ENCODE peak calls at places on chromosomes 6 and 20, in six cellular contexts. G, F, I, L, N and W are unnamed samples.

GRCh38 chr6:121971886-121972285 is 427.6 kb upstream of the HSF2 start:
- DNase-seq in G (no peak), F (no peak), I (no peak), L (peak; percentile 19), N (no peak), W (no peak)

GRCh38 chr6:77657365-77657764 is 4.5 kb downstream of the MEI4 start:
- DNase-seq in G (no peak), F (no peak), I (no peak), L (no peak), N (no peak), W (no peak)

GRCh38 chr20:48657426-48658197 is 170.2 kb downstream of the PREX1 start:
- DNase-seq in G (peak; percentile 62), F (peak; percentile 85), I (no peak), L (peak; percentile 87), N (peak; percentile 63), W (peak; percentile 66)

GRCh38 chr20:3995067-3995748 is 20.1 kb downstream of the RNF24 start:
- DNase-seq in G (no peak), F (no peak), I (no peak), L (no peak), N (no peak), W (no peak)

GRCh38 chr20:55893031-55893430 is 112.3 kb downstream of the CBLN4 start:
- DNase-seq in G (no peak), F (no peak), I (no peak), L (no peak), N (no peak), W (no peak)

GRCh38 chr6:451336-451735 is 59.8 kb downstream of the IRF4 start:
- DNase-seq in G (no peak), F (no peak), I (no peak), L (no peak), N (no peak), W (no peak)

GRCh38 chr6:93886416-93886815 is 467.1 kb upstream of the EPHA7 start:
- DNase-seq in G (no peak), F (no peak), I (no peak), L (no peak), N (no peak), W (no peak)

GRCh38 chr6:91659881-91660280 is 1073.0 kb upstream of the MAP3K7 start:
- DNase-seq in G (no peak), F (no peak), I (no peak), L (no peak), N (no peak), W (no peak)

GRCh38 chr6:162750776-162751175 is 23.0 kb downstream of the PACRG start:
- DNase-seq in G (no peak), F (no peak), I (no peak), L (peak; percentile 6), N (no peak), W (no peak)

GRCh38 chr6:158639056-158639455 is 5.5 kb downstream of the DYNLT1 start:
- DNase-seq in G (no peak), F (no peak), I (no peak), L (no peak), N (no peak), W (no peak)

GRCh38 chr20:818001-818664 is 15.4 kb upstream of the FAM110A start:
- DNase-seq in G (no peak), F (no peak), I (no peak), L (no peak), N (no peak), W (no peak)

GRCh38 chr6:13404115-13404891 is 76.0 kb upstream of the TBC1D7 start:
- DNase-seq in G (no peak), F (no peak), I (no peak), L (no peak), N (no peak), W (no peak)

GRCh38 chr6:17912521-17912920 is 74.9 kb downstream of the KIF13A start:
- DNase-seq in G (no peak), F (no peak), I (no peak), L (no peak), N (no peak), W (no peak)

GRCh38 chr20:46353506-46354206 is 45.4 kb upstream of the CDH22 start:
- DNase-seq in G (no peak), F (no peak), I (no peak), L (no peak), N (no peak), W (no peak)

GRCh38 chr20:52569201-52569600 is 377.6 kb upstream of the ZFP64 start:
- DNase-seq in G (no peak), F (no peak), I (no peak), L (no peak), N (no peak), W (no peak)

GRCh38 chr6:32882879-32883250 is 28.9 kb downstream of the PSMB9 start:
- DNase-seq in G (no peak), F (no peak), I (no peak), L (no peak), N (no peak), W (no peak)

GRCh38 chr6:119758385-119758784 is 408.8 kb upstream of the MAN1A1 start:
- DNase-seq in G (no peak), F (no peak), I (no peak), L (no peak), N (no peak), W (no peak)

GRCh38 chr6:137490506-137490905 is 3.7 kb downstream of the OLIG3 start:
- DNase-seq in G (no peak), F (no peak), I (no peak), L (no peak), N (no peak), W (no peak)

GRCh38 chr6:32254761-32255211 is 30.9 kb upstream of the NOTCH4 start:
- DNase-seq in G (no peak), F (no peak), I (no peak), L (no peak), N (no peak), W (no peak)

GRCh38 chr6:34867484-34867883 is 20.4 kb downstream of the TAF11 start:
- DNase-seq in G (no peak), F (no peak), I (no peak), L (no peak), N (no peak), W (no peak)

GRCh38 chr20:57648878-57649616 is 28.8 kb upstream of the ZBP1 start:
- DNase-seq in G (no peak), F (no peak), I (no peak), L (peak; percentile 1), N (no peak), W (no peak)

GRCh38 chr6:28743271-28743789 is 180.5 kb downstream of the TRIM27 start:
- DNase-seq in G (no peak), F (no peak), I (no peak), L (no peak), N (no peak), W (no peak)

GRCh38 chr6:40962241-40962640 is 76.8 kb downstream of the UNC5CL start:
- DNase-seq in G (no peak), F (no peak), I (no peak), L (no peak), N (peak; percentile 19), W (no peak)

GRCh38 chr20:51484141-51484815 is 58.2 kb downstream of the NFATC2 start:
- DNase-seq in G (no peak), F (no peak), I (no peak), L (no peak), N (peak; percentile 43), W (no peak)

GRCh38 chr20:63697868-63698545 is 1.6 kb downstream of the TNFRSF6B start:
- DNase-seq in G (no peak), F (peak; percentile 11), I (no peak), L (no peak), N (no peak), W (no peak)
- H3K27ac ChIP-seq in G (peak overlapping the region; percentile 66), F (no peak overlapping the region), I (no peak overlapping the region), L (no peak overlapping the region), N (peak overlapping the region; percentile 34), W (peak overlapping the region; percentile 77)

GRCh38 chr6:42117843-42118161 is 24.6 kb downstream of the C6orf132 start:
- DNase-seq in G (no peak), F (no peak), I (no peak), L (no peak), N (no peak), W (no peak)

GRCh38 chr6:42118162-42119001 is 24.0 kb downstream of the C6orf132 start:
- DNase-seq in G (peak; percentile 50), F (peak; percentile 90), I (no peak), L (peak; percentile 85), N (peak; percentile 89), W (peak; percentile 69)

GRCh38 chr6:42112351-42112750 is 30.1 kb downstream of the C6orf132 start:
- DNase-seq in G (no peak), F (no peak), I (no peak), L (no peak), N (no peak), W (no peak)

GRCh38 chr6:42110683-42111082 is 31.7 kb downstream of the C6orf132 start:
- DNase-seq in G (no peak), F (no peak), I (no peak), L (no peak), N (no peak), W (no peak)

DNA sequence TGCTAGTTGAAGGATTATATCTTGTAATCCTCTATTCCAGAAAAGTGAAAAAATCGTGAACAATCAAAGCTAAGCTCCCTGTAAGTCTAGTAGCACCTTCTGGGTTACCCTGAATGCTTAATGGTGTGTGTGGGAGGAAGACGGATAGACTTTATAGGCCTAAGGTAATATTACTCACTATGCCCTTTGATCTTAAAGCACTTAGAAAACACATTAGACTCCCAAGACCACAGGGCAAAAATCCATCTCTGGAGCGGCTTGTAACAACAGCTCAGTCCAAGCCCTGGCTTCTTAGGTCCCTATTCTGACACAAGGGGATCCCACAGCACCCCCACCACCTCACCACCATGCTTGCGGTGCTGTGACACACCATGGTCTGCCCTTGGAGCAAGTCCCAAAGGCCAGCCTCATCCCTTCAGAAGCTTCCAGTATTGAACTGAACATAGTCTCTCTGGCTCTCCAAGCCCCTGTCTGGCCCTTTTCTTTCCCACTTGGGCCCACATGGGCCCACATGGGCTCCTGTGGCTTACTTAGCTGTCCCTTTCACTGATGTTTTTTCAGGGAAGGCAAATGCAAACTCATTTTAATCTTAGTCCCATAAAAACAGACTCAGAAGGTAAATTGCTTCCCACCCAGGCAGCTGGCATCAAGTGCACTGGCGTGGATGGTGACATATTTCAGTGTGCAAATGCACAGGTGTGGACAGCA is 28.3 kb downstream of the C6orf132 start:
- DNase-seq in G (no peak), F (no peak), I (no peak), L (peak; percentile 59), N (no peak), W (no peak)
- H3K4me3 ChIP-seq in G (no peak overlapping the region), F (no peak overlapping the region), I (no peak overlapping the region), L (no peak overlapping the region), N (no peak overlapping the region), W (no peak overlapping the region)

GRCh38 chr6:15037253-15037652 is 208.6 kb upstream of the JARID2 start:
- DNase-seq in G (no peak), F (no peak), I (no peak), L (no peak), N (no peak), W (no peak)
- H3K27ac ChIP-seq in G (peak overlapping the region; percentile 74), F (no peak overlapping the region), I (peak overlapping the region; percentile 58), L (peak overlapping the region; percentile 85), N (no peak overlapping the region), W (peak overlapping the region; percentile 15)

DNA sequence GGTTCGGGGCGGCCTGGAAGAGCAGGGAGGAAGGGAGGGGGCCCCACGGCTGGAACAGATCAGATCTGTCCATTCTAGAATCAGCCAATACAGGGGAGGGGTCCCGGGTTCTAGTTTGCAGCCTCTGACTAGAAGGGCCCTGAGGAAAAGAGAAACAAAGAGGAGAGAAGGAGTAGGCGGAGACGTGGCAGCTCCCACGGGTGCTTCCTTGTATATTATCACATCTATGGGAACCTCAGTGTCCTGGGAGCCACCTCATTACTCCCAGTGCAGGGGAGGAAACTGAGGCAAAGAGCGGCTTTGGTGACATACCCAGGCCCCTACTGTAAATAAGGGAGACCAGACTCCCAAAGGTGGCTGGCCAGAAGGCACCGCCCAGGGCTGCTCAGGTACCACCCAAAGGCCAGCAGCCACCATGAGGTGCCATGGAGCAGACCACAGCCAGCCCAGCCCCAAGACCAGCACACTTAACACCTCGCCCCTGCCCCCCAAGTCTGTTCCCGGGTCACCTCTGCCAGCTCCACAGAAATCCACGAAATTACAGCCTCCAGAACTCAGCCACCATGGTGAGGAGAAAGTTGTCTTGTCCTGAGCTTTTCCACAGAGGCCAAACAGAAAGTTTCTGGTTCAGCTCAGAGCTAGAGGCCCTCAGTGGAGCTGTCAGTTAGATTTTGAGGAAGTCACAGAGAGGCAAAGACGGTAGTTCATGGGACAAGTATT is 2.1 kb downstream of the ZC3H12D start:
- DNase-seq in G (no peak), F (no peak), I (no peak), L (no peak), N (no peak), W (no peak)
- H3K4me3 ChIP-seq in G (peak overlapping the region; percentile 58), F (no peak overlapping the region), I (peak overlapping the region; percentile 64), L (no peak overlapping the region), N (peak overlapping the region; percentile 44), W (no peak overlapping the region)